ENCODE peak calls at places on chromosomes 13 and 19, in five cellular contexts. One of them, this sample, is unnamed.

GRCh38 chr19:4639531-4640246 is 373 bp downstream of the TNFAIP8L1 start:
- DNase-seq in OCI-LY7: no peak
- DNase-seq in IMR-90: no peak
- DNase-seq in mesenchymal stem cell: no peak
- DNase-seq in GM23248: no peak
- DNase-seq in this sample: no peak

GRCh38 chr13:46124531-46124966 is 19.7 kb upstream of the CPB2 start:
- DNase-seq in OCI-LY7: peak
- DNase-seq in GM23248: no peak
- DNase-seq in mesenchymal stem cell: no peak
- DNase-seq in IMR-90: no peak
- DNase-seq in this sample: no peak

GRCh38 chr13:83295684-83296083 is 586.6 kb downstream of the SLITRK1 start:
- DNase-seq in GM23248: no peak
- DNase-seq in IMR-90: peak
- DNase-seq in OCI-LY7: no peak
- DNase-seq in mesenchymal stem cell: no peak
- DNase-seq in this sample: no peak

GRCh38 chr19:49920624-49921363 is 8.2 kb upstream of the ATF5 start:
- DNase-seq in IMR-90: no peak
- DNase-seq in mesenchymal stem cell: no peak
- DNase-seq in GM23248: no peak
- DNase-seq in OCI-LY7: no peak
- DNase-seq in this sample: no peak

GRCh38 chr19:10237702-10238101 is 6.6 kb upstream of the S1PR2 start:
- DNase-seq in IMR-90: no peak
- DNase-seq in OCI-LY7: no peak
- DNase-seq in GM23248: no peak
- DNase-seq in mesenchymal stem cell: no peak
- DNase-seq in this sample: no peak

GRCh38 chr19:52138614-52139290 is 986 bp downstream of the ZNF616 start:
- DNase-seq in IMR-90: peak
- DNase-seq in OCI-LY7: no peak
- DNase-seq in GM23248: peak
- DNase-seq in mesenchymal stem cell: peak
- DNase-seq in this sample: peak

GRCh38 chr19:8487137-8487851 is 15.1 kb downstream of the PRAM1 start:
- DNase-seq in GM23248: no peak
- DNase-seq in mesenchymal stem cell: no peak
- DNase-seq in OCI-LY7: no peak
- DNase-seq in IMR-90: no peak
- DNase-seq in this sample: no peak

GRCh38 chr19:52258426-52258825 is 11.0 kb upstream of the ZNF766 start:
- DNase-seq in IMR-90: peak
- DNase-seq in GM23248: no peak
- DNase-seq in OCI-LY7: no peak
- DNase-seq in mesenchymal stem cell: no peak
- DNase-seq in this sample: no peak

GRCh38 chr13:100428966-100429365 is 159.6 kb downstream of the GGACT start:
- DNase-seq in mesenchymal stem cell: no peak
- DNase-seq in GM23248: no peak
- DNase-seq in IMR-90: peak
- DNase-seq in OCI-LY7: no peak
- DNase-seq in this sample: no peak

GRCh38 chr19:42427313-42427712 is at the start of gene LIPE:
- DNase-seq in mesenchymal stem cell: peak
- DNase-seq in GM23248: no peak
- DNase-seq in IMR-90: no peak
- DNase-seq in OCI-LY7: no peak
- DNase-seq in this sample: no peak

GRCh38 chr13:97295279-97296182 is 73.4 kb downstream of the MBNL2 start:
- DNase-seq in IMR-90: peak
- DNase-seq in mesenchymal stem cell: peak
- DNase-seq in OCI-LY7: no peak
- DNase-seq in GM23248: peak
- DNase-seq in this sample: peak

GRCh38 chr19:42467437-42467760 is 24.7 kb upstream of the CXCL17 start:
- DNase-seq in mesenchymal stem cell: no peak
- DNase-seq in OCI-LY7: no peak
- DNase-seq in GM23248: no peak
- DNase-seq in IMR-90: no peak
- DNase-seq in this sample: no peak

GRCh38 chr19:1584500-1585242 is 8.0 kb downstream of the MBD3 start:
- DNase-seq in GM23248: no peak
- DNase-seq in OCI-LY7: no peak
- DNase-seq in IMR-90: no peak
- DNase-seq in mesenchymal stem cell: no peak
- DNase-seq in this sample: no peak

GRCh38 chr19:29767039-29767735 is 44.6 kb upstream of the CCNE1 start:
- DNase-seq in OCI-LY7: no peak
- DNase-seq in IMR-90: no peak
- DNase-seq in mesenchymal stem cell: no peak
- DNase-seq in GM23248: no peak
- DNase-seq in this sample: no peak

GRCh38 chr13:99961634-99962033 is 9.9 kb downstream of the ZIC5 start:
- DNase-seq in GM23248: no peak
- DNase-seq in OCI-LY7: no peak
- DNase-seq in IMR-90: no peak
- DNase-seq in mesenchymal stem cell: no peak
- DNase-seq in this sample: no peak

GRCh38 chr19:54577334-54577733 is 3.7 kb downstream of the LILRA2 start:
- DNase-seq in GM23248: no peak
- DNase-seq in IMR-90: no peak
- DNase-seq in mesenchymal stem cell: no peak
- DNase-seq in OCI-LY7: no peak
- DNase-seq in this sample: no peak

GRCh38 chr19:46408611-46409039 is 4.7 kb downstream of the CCDC8 start:
- DNase-seq in GM23248: peak
- DNase-seq in mesenchymal stem cell: peak
- DNase-seq in IMR-90: peak
- DNase-seq in OCI-LY7: no peak
- DNase-seq in this sample: no peak

GRCh38 chr13:111177081-111177711 is 62.1 kb downstream of the ARHGEF7 start:
- DNase-seq in GM23248: no peak
- DNase-seq in mesenchymal stem cell: peak
- DNase-seq in IMR-90: peak
- DNase-seq in OCI-LY7: no peak
- DNase-seq in this sample: no peak

GRCh38 chr19:46613525-46613924 is 11.4 kb downstream of the PTGIR start:
- DNase-seq in mesenchymal stem cell: no peak
- DNase-seq in IMR-90: no peak
- DNase-seq in GM23248: no peak
- DNase-seq in OCI-LY7: no peak
- DNase-seq in this sample: no peak

GRCh38 chr19:14058182-14059092 is 3.4 kb downstream of the PALM3 start:
- DNase-seq in mesenchymal stem cell: no peak
- DNase-seq in IMR-90: no peak
- DNase-seq in OCI-LY7: no peak
- DNase-seq in GM23248: no peak
- DNase-seq in this sample: no peak

GRCh38 chr13:25286308-25286968 is 850 bp downstream of the MTMR6 start:
- DNase-seq in IMR-90: peak
- DNase-seq in OCI-LY7: peak
- DNase-seq in GM23248: peak
- DNase-seq in mesenchymal stem cell: peak
- DNase-seq in this sample: peak

GRCh38 chr19:16373539-16373938 is 48.9 kb downstream of the KLF2 start:
- DNase-seq in IMR-90: peak
- DNase-seq in OCI-LY7: no peak
- DNase-seq in GM23248: peak
- DNase-seq in mesenchymal stem cell: peak
- DNase-seq in this sample: no peak

GRCh38 chr19:11551603-11552235 is 7.3 kb downstream of the ELOF1 start:
- DNase-seq in IMR-90: no peak
- DNase-seq in mesenchymal stem cell: no peak
- DNase-seq in OCI-LY7: peak
- DNase-seq in GM23248: peak
- DNase-seq in this sample: no peak

GRCh38 chr13:113427562-113428468 is 25.5 kb downstream of the ADPRHL1 start:
- DNase-seq in IMR-90: peak
- DNase-seq in mesenchymal stem cell: no peak
- DNase-seq in GM23248: peak
- DNase-seq in OCI-LY7: no peak
- DNase-seq in this sample: no peak

GRCh38 chr19:54608792-54609191 is 15.4 kb downstream of the LILRA1 start:
- DNase-seq in OCI-LY7: no peak
- DNase-seq in GM23248: no peak
- DNase-seq in mesenchymal stem cell: no peak
- DNase-seq in IMR-90: no peak
- DNase-seq in this sample: no peak

GRCh38 chr19:18390075-18390909 is 4.3 kb downstream of the GDF15 start:
- DNase-seq in OCI-LY7: no peak
- DNase-seq in IMR-90: no peak
- DNase-seq in mesenchymal stem cell: peak
- DNase-seq in GM23248: no peak
- DNase-seq in this sample: no peak

GRCh38 chr19:42601811-42602443 is 7.2 kb upstream of the CEACAM8 start:
- DNase-seq in IMR-90: peak
- DNase-seq in mesenchymal stem cell: no peak
- DNase-seq in OCI-LY7: peak
- DNase-seq in GM23248: peak
- DNase-seq in this sample: peak

GRCh38 chr13:107275312-107275711 is 707.4 kb upstream of the ARGLU1 start:
- DNase-seq in OCI-LY7: no peak
- DNase-seq in IMR-90: no peak
- DNase-seq in mesenchymal stem cell: no peak
- DNase-seq in GM23248: no peak
- DNase-seq in this sample: no peak

GRCh38 chr13:49066856-49067255 is 91.1 kb downstream of the FNDC3A start:
- DNase-seq in OCI-LY7: no peak
- DNase-seq in GM23248: no peak
- DNase-seq in IMR-90: no peak
- DNase-seq in mesenchymal stem cell: no peak
- DNase-seq in this sample: no peak

GRCh38 chr19:35295792-35296462 is 4.0 kb downstream of the MAG start:
- DNase-seq in IMR-90: no peak
- DNase-seq in mesenchymal stem cell: no peak
- DNase-seq in GM23248: no peak
- DNase-seq in OCI-LY7: peak
- DNase-seq in this sample: no peak
- H2AFZ ChIP-seq in IMR-90: no peak
- H2AFZ ChIP-seq in mesenchymal stem cell: no peak
- H2AFZ ChIP-seq in GM23248: no peak
- H2AFZ ChIP-seq in OCI-LY7: peak
- H2AFZ ChIP-seq in this sample: no peak

GRCh38 chr13:40536443-40537113 is 129.9 kb downstream of the FOXO1 start:
- DNase-seq in IMR-90: no peak
- DNase-seq in GM23248: no peak
- DNase-seq in OCI-LY7: peak
- DNase-seq in mesenchymal stem cell: no peak
- DNase-seq in this sample: peak

GRCh38 chr13:40537146-40537895 is 129.1 kb downstream of the FOXO1 start:
- DNase-seq in IMR-90: no peak
- DNase-seq in GM23248: no peak
- DNase-seq in OCI-LY7: no peak
- DNase-seq in mesenchymal stem cell: no peak
- DNase-seq in this sample: no peak

GRCh38 chr13:40540707-40541044 is 125.8 kb downstream of the FOXO1 start:
- DNase-seq in GM23248: no peak
- DNase-seq in IMR-90: no peak
- DNase-seq in OCI-LY7: no peak
- DNase-seq in mesenchymal stem cell: no peak
- DNase-seq in this sample: no peak

GRCh38 chr13:40535345-40535836 is 131.1 kb downstream of the FOXO1 start:
- DNase-seq in GM23248: no peak
- DNase-seq in IMR-90: no peak
- DNase-seq in OCI-LY7: no peak
- DNase-seq in mesenchymal stem cell: no peak
- DNase-seq in this sample: no peak

DNA sequence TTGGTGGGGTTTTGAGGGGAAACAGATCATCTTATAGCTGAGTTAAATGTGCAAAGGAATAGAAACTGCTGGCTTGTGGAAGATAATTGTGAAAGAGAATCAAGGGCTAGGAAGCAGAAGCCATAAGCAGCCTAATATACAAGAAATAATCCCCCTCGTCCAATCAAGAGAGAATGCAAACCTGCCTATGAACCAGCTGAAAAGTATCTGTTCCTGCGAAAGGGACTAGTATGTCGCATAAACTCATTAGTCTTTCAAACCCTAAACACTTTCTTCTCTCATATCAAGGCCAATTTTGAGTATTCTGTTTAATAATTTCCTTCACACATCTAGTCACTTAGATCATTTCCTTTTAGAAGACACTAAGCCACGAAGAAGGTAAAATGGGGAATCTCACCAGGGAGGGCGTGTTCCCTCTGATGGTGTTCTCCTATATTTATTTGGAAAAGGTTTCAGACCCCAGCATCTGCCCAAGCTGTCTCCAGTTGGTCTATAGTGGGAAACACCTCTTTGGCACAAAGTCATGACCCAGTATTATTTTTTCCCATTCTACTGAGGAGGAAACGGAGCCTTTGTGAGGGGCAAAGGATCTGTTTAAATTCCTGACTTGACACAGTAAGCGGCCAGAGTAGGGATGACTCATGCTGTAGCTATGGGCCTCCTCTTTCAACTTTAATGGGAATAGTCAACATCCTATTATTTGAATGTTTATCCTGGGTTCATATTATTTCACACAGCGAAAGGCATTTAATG is 126.3 kb downstream of the FOXO1 start:
- DNase-seq in IMR-90: peak
- DNase-seq in GM23248: peak
- DNase-seq in OCI-LY7: no peak
- DNase-seq in mesenchymal stem cell: peak
- DNase-seq in this sample: peak
- H2AFZ ChIP-seq in IMR-90: no peak
- H2AFZ ChIP-seq in GM23248: peak
- H2AFZ ChIP-seq in OCI-LY7: peak
- H2AFZ ChIP-seq in mesenchymal stem cell: no peak
- H2AFZ ChIP-seq in this sample: no peak

GRCh38 chr13:21234537-21234936 is 58.1 kb downstream of the MRPL57 start:
- DNase-seq in OCI-LY7: no peak
- DNase-seq in GM23248: peak
- DNase-seq in mesenchymal stem cell: peak
- DNase-seq in IMR-90: no peak
- DNase-seq in this sample: peak

GRCh38 chr13:21232196-21232595 is 55.7 kb downstream of the MRPL57 start:
- DNase-seq in OCI-LY7: no peak
- DNase-seq in IMR-90: peak
- DNase-seq in mesenchymal stem cell: no peak
- DNase-seq in GM23248: peak
- DNase-seq in this sample: no peak

GRCh38 chr13:21231426-21231945 is 55.0 kb downstream of the MRPL57 start:
- DNase-seq in IMR-90: no peak
- DNase-seq in GM23248: no peak
- DNase-seq in mesenchymal stem cell: no peak
- DNase-seq in OCI-LY7: no peak
- DNase-seq in this sample: no peak

GRCh38 chr13:21232599-21232998 is 56.1 kb downstream of the MRPL57 start:
- DNase-seq in GM23248: no peak
- DNase-seq in IMR-90: no peak
- DNase-seq in mesenchymal stem cell: no peak
- DNase-seq in OCI-LY7: no peak
- DNase-seq in this sample: no peak

GRCh38 chr13:21233086-21233485 is 56.6 kb downstream of the MRPL57 start:
- DNase-seq in mesenchymal stem cell: no peak
- DNase-seq in GM23248: no peak
- DNase-seq in OCI-LY7: no peak
- DNase-seq in IMR-90: no peak
- DNase-seq in this sample: no peak
- H2AFZ ChIP-seq in mesenchymal stem cell: no peak
- H2AFZ ChIP-seq in GM23248: no peak
- H2AFZ ChIP-seq in OCI-LY7: no peak
- H2AFZ ChIP-seq in IMR-90: no peak
- H2AFZ ChIP-seq in this sample: no peak

GRCh38 chr13:109400192-109400591 is 386.2 kb downstream of the IRS2 start:
- DNase-seq in OCI-LY7: no peak
- DNase-seq in GM23248: no peak
- DNase-seq in mesenchymal stem cell: no peak
- DNase-seq in IMR-90: no peak
- DNase-seq in this sample: no peak
- H2AFZ ChIP-seq in OCI-LY7: no peak
- H2AFZ ChIP-seq in GM23248: no peak
- H2AFZ ChIP-seq in mesenchymal stem cell: no peak
- H2AFZ ChIP-seq in IMR-90: no peak
- H2AFZ ChIP-seq in this sample: no peak

This sample was measured in PC-3.